ENCODE peak calls at places on chromosomes 5 and 9, in four cellular contexts. P is K562, I is upper lobe of right lung, V is tibial nerve. G is an unnamed sample.

GRCh38 chr5:7261049-7261448 is 134.9 kb upstream of the ADCY2 start:
- DNase-seq in P (peak; percentile 49), V (no peak), I (no peak), G (no peak)

GRCh38 chr9:92048924-92049625 is 66.1 kb downstream of the SPTLC1 start:
- DNase-seq in P (no peak), I (no peak), V (no peak), G (no peak)

GRCh38 chr5:138934971-138935370 is 59.8 kb upstream of the LRRTM2 start:
- DNase-seq in V (no peak), P (no peak), I (no peak), G (no peak)

GRCh38 chr5:114449836-114450515 is 88.1 kb downstream of the KCNN2 start:
- DNase-seq in I (peak; percentile 73), V (peak; percentile 40), P (peak; percentile 8), G (peak; percentile 73)

GRCh38 chr9:98117984-98118639 is 910 bp downstream of the TRIM14 start:
- DNase-seq in P (peak; percentile 84), V (no peak), I (no peak), G (no peak)

GRCh38 chr9:23621166-23621565 is 204.9 kb downstream of the ELAVL2 start:
- DNase-seq in V (no peak), I (no peak), P (no peak), G (no peak)

GRCh38 chr5:139955053-139955605 is 88.0 kb downstream of the NRG2 start:
- DNase-seq in P (no peak), I (peak; percentile 27), V (no peak), G (no peak)

GRCh38 chr9:123776856-123777560 is 152.9 kb downstream of the DENND1A start:
- DNase-seq in V (no peak), P (no peak), I (no peak), G (no peak)

GRCh38 chr5:81513982-81514381 is 120.0 kb upstream of the ACOT12 start:
- DNase-seq in P (no peak), V (no peak), I (no peak), G (no peak)

GRCh38 chr9:133238272-133238850 is 29.3 kb upstream of the OBP2B start:
- DNase-seq in I (peak; percentile 92), V (peak; percentile 59), P (peak; percentile 97), G (no peak)

GRCh38 chr5:16570121-16570815 is 46.5 kb downstream of the RETREG1 start:
- DNase-seq in V (no peak), P (no peak), I (no peak), G (no peak)

GRCh38 chr5:83475540-83476469 is 4.3 kb downstream of the VCAN start:
- DNase-seq in P (no peak), I (no peak), V (no peak), G (no peak)

GRCh38 chr9:133027134-133027533 is 3.7 kb upstream of the GTF3C5 start:
- DNase-seq in P (peak; percentile 89), V (no peak), I (no peak), G (no peak)

GRCh38 chr9:129813661-129814060 is 10.3 kb downstream of the TOR1A start:
- DNase-seq in P (no peak), V (no peak), I (no peak), G (no peak)

GRCh38 chr9:104969116-104969515 is 41.2 kb upstream of the ABCA1 start:
- DNase-seq in I (no peak), V (no peak), P (no peak), G (no peak)

GRCh38 chr5:173198049-173198448 is 37.0 kb downstream of the NKX2-5 start:
- DNase-seq in P (no peak), I (no peak), V (peak; percentile 7), G (no peak)

GRCh38 chr9:82331091-82331490 is 342.5 kb downstream of the SPATA31D1 start:
- DNase-seq in I (no peak), V (no peak), P (no peak), G (no peak)

GRCh38 chr5:133485468-133485867 is 126.9 kb downstream of the FSTL4 start:
- DNase-seq in P (no peak), V (no peak), I (peak; percentile 75), G (no peak)

GRCh38 chr5:133487093-133487492 is 125.2 kb downstream of the FSTL4 start:
- DNase-seq in I (no peak), V (no peak), P (no peak), G (no peak)

DNA sequence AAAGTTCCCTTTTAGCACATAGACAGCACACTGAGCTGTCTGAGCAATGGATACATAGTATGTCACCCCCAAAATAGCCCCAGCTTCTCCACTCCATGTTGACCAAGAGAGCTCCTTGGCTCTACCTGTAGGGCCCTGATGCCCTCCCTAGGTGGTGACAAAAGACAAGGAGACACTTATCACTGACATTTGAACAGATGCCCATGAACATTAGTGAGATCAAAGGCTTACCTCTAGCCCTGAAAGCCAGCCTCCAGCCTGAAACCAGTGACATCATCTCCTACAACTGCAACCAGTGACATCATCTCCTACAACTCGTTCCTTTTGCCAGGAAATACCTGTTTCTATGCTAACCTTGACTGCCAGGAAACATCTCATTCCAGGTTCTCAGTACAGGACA is 122.7 kb downstream of the FSTL4 start:
- DNase-seq in P (peak; percentile 15), V (no peak), I (no peak), G (no peak)
- TF ChIP-seq CTCF in P (peak; percentile 37), V (no peak), I (no peak), G (no peak)

GRCh38 chr5:72451771-72452505 is 55.3 kb downstream of the ZNF366 start:
- DNase-seq in P (no peak), I (no peak), V (peak; percentile 60), G (no peak)
- H3K4me3 ChIP-seq in P (no peak overlapping the region), I (no peak overlapping the region), V (no peak overlapping the region), G (no peak overlapping the region)

DNA sequence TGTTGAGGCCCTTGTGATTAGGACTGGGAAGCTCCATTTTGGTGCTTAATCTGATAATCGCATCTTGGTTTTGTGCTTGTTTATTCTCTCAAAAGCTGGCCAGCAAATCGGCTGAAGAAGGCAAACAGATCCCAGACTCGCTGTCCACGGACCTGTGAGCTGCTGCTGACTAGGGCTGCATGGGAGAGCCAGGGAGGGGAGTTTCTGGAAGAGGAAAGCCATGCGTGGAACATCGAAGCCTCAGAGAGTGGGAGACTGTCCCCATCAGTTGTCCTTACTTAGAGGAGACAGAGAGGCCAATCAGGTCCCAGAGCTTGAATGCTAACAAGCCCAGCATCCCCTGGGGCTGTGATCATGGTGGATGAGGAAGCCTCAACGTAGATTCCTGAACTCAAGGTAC is 23.0 kb upstream of the FOXI1 start:
- DNase-seq in P (no peak), I (no peak), V (no peak), G (no peak)
- H3K27me3 ChIP-seq in P (no peaks in the 10 kb centered on the region), I (no peaks in the 10 kb centered on the region), V (no peaks in the 10 kb centered on the region), G (no peaks in the 10 kb centered on the region)

DNA sequence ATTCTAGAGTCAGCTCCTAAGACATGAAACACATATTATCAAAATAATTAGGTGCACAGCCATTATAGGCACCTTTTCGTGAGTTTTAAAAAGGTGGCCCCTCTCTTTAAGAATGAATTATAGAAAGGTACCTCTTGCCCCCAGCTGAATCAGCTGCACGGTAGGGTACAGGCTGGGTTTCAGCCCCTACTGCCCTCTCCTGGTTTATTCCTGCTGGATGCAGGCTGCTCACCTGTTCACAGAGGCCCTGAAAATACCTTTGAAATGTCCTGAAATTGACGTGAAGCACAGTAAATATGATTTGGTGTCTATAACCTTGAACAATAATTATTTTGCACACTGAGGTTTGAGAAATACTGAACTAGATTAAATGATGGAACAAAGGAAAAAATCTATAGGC is 504.8 kb upstream of the SGCD start:
- DNase-seq in P (no peak), I (no peak), V (no peak), G (no peak)
- TF ChIP-seq CTCF in P (no peak), I (no peak), V (no peak), G (no peak)

GRCh38 chr5:179180061-179180460 is 119.9 kb downstream of the ZNF354C start:
- DNase-seq in V (no peak), I (no peak), P (no peak), G (no peak)

GRCh38 chr5:179180921-179181645 is 120.9 kb downstream of the ZNF354C start:
- DNase-seq in I (no peak), P (no peak), V (no peak), G (peak; percentile 34)

GRCh38 chr5:179182601-179183000 is 122.4 kb downstream of the ZNF354C start:
- DNase-seq in V (no peak), I (no peak), P (no peak), G (no peak)

GRCh38 chr5:179183481-179183880 is 123.3 kb downstream of the ZNF354C start:
- DNase-seq in V (no peak), P (no peak), I (no peak), G (no peak)

DNA sequence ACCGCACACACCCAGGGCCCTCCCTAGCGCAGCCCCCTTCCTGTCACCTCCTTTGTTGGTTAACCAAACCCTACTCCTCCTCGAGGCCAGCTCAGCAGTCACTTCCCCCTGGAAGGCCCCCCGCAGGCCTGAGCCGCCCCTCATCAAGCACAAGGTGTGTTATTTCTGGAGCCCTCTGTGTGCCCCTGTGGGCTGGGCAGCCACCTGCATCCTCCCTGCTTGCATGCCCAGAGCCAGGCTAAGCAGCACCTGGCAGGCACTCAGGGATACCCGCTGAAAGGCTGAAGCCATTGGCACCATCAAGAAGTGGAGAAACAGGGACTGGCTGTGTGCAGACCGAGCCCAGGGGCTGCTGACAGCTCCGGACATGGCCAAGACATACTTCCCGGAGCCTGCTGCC is 121.8 kb downstream of the ZNF354C start:
- DNase-seq in P (no peak), V (no peak), I (no peak), G (no peak)
- H3K4me3 ChIP-seq in P (no peak overlapping the region), V (no peak overlapping the region), I (no peak overlapping the region), G (no peak overlapping the region)

GRCh38 chr9:93962041-93962440 is 6.9 kb upstream of the BARX1 start:
- DNase-seq in I (no peak), V (no peak), P (no peak), G (no peak)
- H3K27me3 ChIP-seq in I (peaks cover 51% of the 10 kb centered on the region), V (peaks cover 48% of the 10 kb centered on the region), P (peaks cover 50% of the 10 kb centered on the region), G (peaks cover 42% of the 10 kb centered on the region)

GRCh38 chr9:96382175-96382574 is 1.3 kb downstream of the SLC35D2 start:
- DNase-seq in V (no peak), I (no peak), P (peak; percentile 22), G (no peak)

GRCh38 chr9:96376926-96377874 is 6.3 kb downstream of the SLC35D2 start:
- DNase-seq in I (peak; percentile 70), V (no peak), P (peak; percentile 23), G (no peak)

GRCh38 chr9:96381696-96382095 is 1.8 kb downstream of the SLC35D2 start:
- DNase-seq in I (no peak), V (no peak), P (no peak), G (no peak)

GRCh38 chr9:96379461-96379860 is 4.0 kb downstream of the SLC35D2 start:
- DNase-seq in P (no peak), I (no peak), V (no peak), G (no peak)

GRCh38 chr9:96378187-96378586 is 5.3 kb downstream of the SLC35D2 start:
- DNase-seq in P (no peak), V (no peak), I (no peak), G (no peak)
- TF ChIP-seq CTCF in P (no peak), V (no peak), I (no peak), G (no peak)

GRCh38 chr5:135130526-135131215 is 96.6 kb upstream of the PITX1 start:
- DNase-seq in P (no peak), I (no peak), V (no peak), G (no peak)
- H3K4me3 ChIP-seq in P (no peak overlapping the region), I (no peak overlapping the region), V (no peak overlapping the region), G (no peak overlapping the region)

DNA sequence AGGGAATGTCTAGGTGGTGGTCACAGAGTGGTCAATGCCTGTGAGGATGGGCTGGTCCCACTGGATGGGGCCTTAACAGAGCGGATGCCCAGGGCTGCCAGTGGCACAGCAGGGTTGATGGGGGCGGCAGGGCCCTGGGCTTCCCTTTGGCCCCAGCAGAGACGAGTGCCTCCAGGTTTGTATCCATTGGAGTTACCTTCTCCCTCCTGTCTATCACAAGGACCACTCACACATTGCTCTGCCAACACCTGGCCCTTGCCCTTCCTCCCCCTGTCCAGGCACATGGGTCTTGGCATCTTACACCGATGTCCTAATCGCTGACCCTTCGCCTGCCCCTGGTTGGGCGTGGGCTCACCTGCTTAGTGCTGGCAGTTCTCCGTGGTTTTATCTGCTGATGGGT is 26.2 kb upstream of the IRX4 start:
- DNase-seq in V (no peak), I (no peak), P (no peak), G (no peak)
- H3K27me3 ChIP-seq in V (no peaks in the 10 kb centered on the region), I (no peaks in the 10 kb centered on the region), P (peaks cover 60% of the 10 kb centered on the region), G (no peaks in the 10 kb centered on the region)